ENCODE peak calls at places on chromosome 1, in nine cellular contexts. D, H, V, W, I, C, S, Y and L are unnamed samples.

GRCh38 chr1:115980998-115981993 is 5.0 kb downstream of the SLC22A15 start:
- DNase-seq in V (peak), H (no peak), Y (peak), S (no peak), W (peak), D (peak), I (no peak), C (peak), L (peak)

GRCh38 chr1:89310976-89311375 is 38.3 kb upstream of the GBP5 start:
- DNase-seq in V (no peak), D (no peak), S (no peak), H (no peak), C (no peak), I (no peak), Y (no peak), W (no peak), L (no peak)

GRCh38 chr1:13930151-13930550 is 230.2 kb downstream of the PRDM2 start:
- DNase-seq in W (no peak), D (no peak), H (no peak), Y (peak), C (peak), V (peak), I (no peak), S (no peak), L (no peak)

GRCh38 chr1:170670751-170671628 is 7.1 kb downstream of the PRRX1 start:
- DNase-seq in W (peak), V (no peak), D (no peak), S (no peak), C (no peak), H (peak), Y (peak), I (peak), L (no peak)

GRCh38 chr1:22239378-22239777 is 96.5 kb upstream of the WNT4 start:
- DNase-seq in D (no peak), W (no peak), S (no peak), V (no peak), I (no peak), C (no peak), Y (no peak), H (no peak), L (no peak)

GRCh38 chr1:173852105-173852504 is 15.7 kb downstream of the GAS5 start:
- DNase-seq in H (no peak), W (peak), S (no peak), C (no peak), D (no peak), V (no peak), I (no peak), Y (no peak), L (no peak)

GRCh38 chr1:119895102-119895501 is 1.2 kb downstream of the ADAM30 start:
- DNase-seq in H (no peak), C (no peak), V (no peak), S (no peak), Y (no peak), W (no peak), D (no peak), I (no peak), L (no peak)

GRCh38 chr1:77026126-77026525 is 158.8 kb downstream of the ST6GALNAC5 start:
- DNase-seq in W (no peak), C (no peak), V (no peak), S (no peak), Y (no peak), H (no peak), I (no peak), D (no peak), L (no peak)

GRCh38 chr1:84735483-84735882 is 45.2 kb upstream of the SSX2IP start:
- DNase-seq in S (no peak), W (peak), H (no peak), C (no peak), D (no peak), Y (no peak), I (no peak), V (no peak), L (no peak)

GRCh38 chr1:25562101-25562927 is 18.9 kb downstream of the LDLRAP1 start:
- DNase-seq in W (no peak), H (no peak), Y (no peak), S (no peak), C (no peak), V (peak), D (no peak), I (no peak), L (no peak)

GRCh38 chr1:150001415-150001814 is 9.1 kb downstream of the OTUD7B start:
- DNase-seq in C (peak), W (no peak), V (no peak), Y (no peak), D (no peak), S (no peak), I (no peak), H (no peak), L (no peak)

GRCh38 chr1:41510531-41511238 is 26.2 kb upstream of the EDN2 start:
- DNase-seq in Y (no peak), D (no peak), S (no peak), H (no peak), C (no peak), V (no peak), I (no peak), W (no peak), L (no peak)

GRCh38 chr1:50346621-50347020 is 76.6 kb downstream of the DMRTA2 start:
- DNase-seq in C (no peak), S (no peak), I (no peak), D (no peak), Y (no peak), W (no peak), V (no peak), H (no peak), L (no peak)

GRCh38 chr1:190124068-190124467 is 353.6 kb downstream of the BRINP3 start:
- DNase-seq in Y (no peak), V (no peak), H (no peak), S (no peak), C (no peak), I (no peak), D (peak), W (peak), L (no peak)

GRCh38 chr1:184214128-184214527 is 162.6 kb downstream of the TSEN15 start:
- DNase-seq in W (no peak), Y (no peak), C (no peak), D (peak), I (no peak), V (no peak), H (no peak), S (no peak), L (no peak)

GRCh38 chr1:176167210-176167609 is 39.9 kb downstream of the COP1 start:
- DNase-seq in D (no peak), W (no peak), I (no peak), Y (no peak), C (no peak), H (no peak), V (no peak), S (no peak), L (no peak)

GRCh38 chr1:21468597-21468996 is 28.7 kb downstream of the NBPF3 start:
- DNase-seq in H (no peak), W (peak), Y (peak), S (no peak), C (peak), I (no peak), V (peak), D (no peak), L (no peak)

GRCh38 chr1:29331731-29332130 is 95.4 kb downstream of the PTPRU start:
- DNase-seq in Y (no peak), I (no peak), C (no peak), D (no peak), W (no peak), S (no peak), H (no peak), V (no peak), L (no peak)

GRCh38 chr1:106699436-106699835 is 357.0 kb upstream of the PRMT6 start:
- DNase-seq in S (no peak), Y (no peak), D (no peak), I (no peak), H (no peak), C (no peak), W (no peak), V (no peak), L (no peak)

GRCh38 chr1:36397083-36397377 is 678 bp downstream of the LSM10 start:
- DNase-seq in Y (no peak), C (no peak), D (no peak), H (no peak), V (no peak), S (no peak), I (no peak), W (no peak), L (no peak)

GRCh38 chr1:93839307-93839706 is 39.7 kb downstream of the DNTTIP2 start:
- DNase-seq in C (peak), S (no peak), Y (no peak), D (no peak), W (peak), V (no peak), H (no peak), I (no peak), L (peak)

GRCh38 chr1:217010253-217010652 is 287.0 kb upstream of the ESRRG start:
- DNase-seq in C (no peak), H (no peak), I (no peak), V (no peak), S (no peak), D (no peak), W (no peak), Y (no peak), L (no peak)

GRCh38 chr1:233655433-233655844 is 41.5 kb downstream of the KCNK1 start:
- DNase-seq in H (no peak), C (no peak), D (no peak), V (no peak), S (no peak), I (no peak), W (no peak), Y (no peak), L (no peak)

GRCh38 chr1:162009501-162010174 is 14.0 kb downstream of the OLFML2B start:
- DNase-seq in D (no peak), S (no peak), C (no peak), I (peak), V (no peak), W (no peak), Y (no peak), H (no peak), L (no peak)

GRCh38 chr1:242447682-242448081 is 76.8 kb downstream of the PLD5 start:
- DNase-seq in S (no peak), I (no peak), H (no peak), C (no peak), D (no peak), V (no peak), W (no peak), Y (peak), L (no peak)

GRCh38 chr1:209879539-209879938 is 51.8 kb downstream of the UTP25 start:
- DNase-seq in Y (no peak), I (no peak), H (no peak), V (no peak), S (no peak), C (peak), W (no peak), D (peak), L (no peak)

GRCh38 chr1:203124546-203125317 is 2.8 kb upstream of the ADORA1 start:
- DNase-seq in Y (no peak), W (peak), I (no peak), H (no peak), C (peak), V (no peak), S (no peak), D (no peak), L (no peak)

GRCh38 chr1:200243042-200243437 is 166.8 kb downstream of the ZNF281 start:
- DNase-seq in S (no peak), I (no peak), C (no peak), W (peak), H (no peak), D (no peak), Y (peak), V (no peak), L (no peak)

GRCh38 chr1:19448491-19449439 is 36.6 kb downstream of the CAPZB start:
- DNase-seq in S (no peak), I (no peak), C (peak), Y (no peak), H (no peak), V (no peak), D (no peak), W (peak), L (peak)

GRCh38 chr1:204316164-204316563 is 43.6 kb downstream of the PLEKHA6 start:
- DNase-seq in V (no peak), Y (no peak), W (no peak), H (no peak), S (no peak), C (no peak), I (no peak), D (no peak), L (no peak)
- TF ChIP-seq CTCF in V (no peak), Y (no peak), W (no peak), H (no peak), S (no peak), C (no peak), I (no peak), D (no peak), L (no peak)

GRCh38 chr1:38326135-38326534 is 279.5 kb upstream of the POU3F1 start:
- DNase-seq in C (no peak), I (no peak), Y (no peak), S (no peak), W (no peak), V (no peak), H (no peak), D (no peak), L (no peak)
- TF ChIP-seq CTCF in C (no peak), I (no peak), Y (no peak), S (no peak), W (no peak), V (no peak), H (no peak), D (no peak), L (no peak)

DNA sequence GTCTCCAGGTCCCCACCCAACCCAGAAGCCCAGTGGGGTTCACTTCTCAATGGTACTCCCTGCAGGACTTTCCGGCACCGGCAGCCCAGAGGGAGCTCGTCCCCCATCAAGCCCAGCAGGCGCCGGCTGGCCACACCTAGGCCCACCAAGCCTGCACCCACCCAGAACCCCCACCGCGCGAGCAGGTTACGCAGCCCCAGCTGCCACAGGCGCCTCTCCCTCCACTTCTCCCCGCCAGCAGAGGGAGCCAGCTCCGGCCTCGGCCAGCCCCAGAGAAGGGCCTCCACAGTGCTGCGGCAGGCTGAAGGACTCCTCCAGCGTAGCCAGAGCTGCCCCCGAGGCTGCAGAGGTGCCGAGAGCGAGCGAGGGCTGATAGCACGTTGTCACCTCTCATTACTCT is 722.3 kb downstream of the PLA2G4A start:
- DNase-seq in W (no peak), Y (no peak), H (no peak), D (no peak), S (no peak), C (no peak), V (no peak), I (no peak), L (no peak)
- TF ChIP-seq CTCF in W (no peak), Y (peak), H (no peak), D (no peak), S (no peak), C (no peak), V (no peak), I (no peak), L (no peak)

GRCh38 chr1:42736571-42737200 is 3.4 kb downstream of the CLDN19 start:
- DNase-seq in Y (no peak), I (no peak), W (no peak), H (no peak), D (no peak), C (no peak), V (no peak), S (no peak), L (no peak)
- TF ChIP-seq CTCF in Y (no peak), I (no peak), W (no peak), H (no peak), D (no peak), C (no peak), V (no peak), S (no peak), L (no peak)

GRCh38 chr1:1858382-1859086 is 32.4 kb downstream of the GNB1 start:
- DNase-seq in I (peak), H (no peak), V (no peak), S (peak), D (peak), W (peak), C (peak), Y (peak), L (peak)
- TF ChIP-seq CTCF in I (no peak), H (peak), V (no peak), S (no peak), D (no peak), W (peak), C (peak), Y (peak), L (peak)

DNA sequence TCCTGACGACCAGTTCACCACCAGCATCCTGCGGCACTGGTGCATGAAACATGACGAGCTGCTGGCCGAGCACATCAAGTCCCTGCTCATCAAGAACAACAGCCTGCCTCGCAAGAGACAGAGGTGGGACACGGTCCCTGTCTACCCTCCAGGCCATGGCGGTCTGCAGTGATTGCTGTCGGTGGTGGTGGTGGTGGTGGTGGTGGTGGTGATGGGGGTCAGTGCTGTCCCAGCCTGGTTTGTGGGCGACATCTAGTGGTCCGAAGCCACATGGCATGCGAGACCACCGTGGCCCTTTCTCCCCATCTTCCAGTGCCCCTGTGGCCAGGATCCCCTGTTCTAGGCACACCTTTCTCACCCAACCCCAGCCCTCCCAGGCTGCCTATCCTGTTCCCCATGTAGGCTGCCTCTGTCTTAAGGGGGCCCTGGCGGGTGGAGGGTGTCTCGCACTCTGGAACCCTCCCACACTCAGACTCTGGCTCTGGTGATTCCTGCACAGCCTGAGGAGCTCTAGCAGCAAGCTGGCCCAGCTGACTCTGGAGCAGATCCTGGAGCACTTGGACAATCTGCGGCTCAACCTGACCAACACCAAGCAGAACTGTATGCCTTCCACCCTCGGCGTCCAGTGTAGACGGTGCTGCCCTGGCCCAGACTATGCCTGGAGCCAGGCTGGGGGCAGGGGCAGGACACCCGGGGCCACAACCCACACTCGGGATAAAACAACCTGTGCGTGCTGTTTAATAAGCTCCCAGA is 3.2 kb upstream of the SLC27A3 start:
- DNase-seq in I (no peak), C (no peak), H (peak), D (no peak), Y (peak), W (no peak), V (no peak), S (no peak), L (no peak)
- TF ChIP-seq CTCF in I (peak), C (peak), H (peak), D (peak), Y (peak), W (peak), V (peak), S (peak), L (peak)

GRCh38 chr1:228365321-228366061 is 41.1 kb downstream of the TRIM11 start:
- DNase-seq in V (no peak), D (no peak), C (no peak), Y (no peak), S (no peak), W (no peak), I (no peak), H (no peak), L (no peak)

GRCh38 chr1:228367798-228368791 is 38.5 kb downstream of the TRIM11 start:
- DNase-seq in H (peak), C (no peak), Y (peak), S (no peak), D (peak), W (no peak), I (peak), V (no peak), L (no peak)

GRCh38 chr1:228364706-228365213 is 41.9 kb downstream of the TRIM11 start:
- DNase-seq in Y (no peak), W (no peak), C (no peak), S (no peak), V (no peak), I (no peak), D (no peak), H (no peak), L (no peak)

GRCh38 chr1:228366851-228367741 is 39.5 kb downstream of the TRIM11 start:
- DNase-seq in W (no peak), I (peak), D (no peak), V (no peak), H (no peak), S (no peak), Y (no peak), C (no peak), L (no peak)

GRCh38 chr1:228366062-228366850 is 40.4 kb downstream of the TRIM11 start:
- DNase-seq in C (no peak), I (peak), D (no peak), W (no peak), H (no peak), V (no peak), Y (no peak), S (no peak), L (no peak)
- TF ChIP-seq CTCF in C (no peak), I (no peak), D (no peak), W (no peak), H (no peak), V (no peak), Y (no peak), S (no peak), L (no peak)

DNA sequence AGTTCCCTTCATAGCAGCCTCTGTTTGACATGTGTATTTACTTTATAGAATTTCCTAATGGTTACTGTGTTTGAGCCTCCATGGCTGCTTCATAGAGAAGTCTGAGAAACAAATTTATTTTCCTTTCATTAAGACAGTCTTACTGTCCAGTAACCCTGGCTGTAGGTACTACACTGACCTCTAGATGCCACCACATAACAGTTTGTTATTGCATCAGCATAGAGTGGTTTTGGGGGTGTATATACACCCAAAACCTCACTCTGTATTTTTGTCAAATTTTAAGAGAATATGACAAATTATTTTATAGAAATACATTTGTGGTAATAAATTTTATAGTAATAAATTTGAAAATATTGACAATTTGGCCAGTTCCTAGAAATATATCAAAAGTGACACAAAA is 57.3 kb downstream of the OBSCN start:
- DNase-seq in V (peak), Y (no peak), I (no peak), H (no peak), C (peak), W (peak), S (no peak), D (no peak), L (no peak)
- TF ChIP-seq CTCF in V (peak), Y (peak), I (no peak), H (no peak), C (peak), W (peak), S (no peak), D (no peak), L (peak)

GRCh38 chr1:65014321-65014720 is 48.0 kb upstream of the JAK1 start:
- DNase-seq in S (no peak), Y (no peak), W (no peak), D (no peak), H (no peak), I (no peak), V (no peak), C (no peak), L (no peak)

GRCh38 chr1:65009176-65009575 is 42.8 kb upstream of the JAK1 start:
- DNase-seq in I (no peak), S (no peak), C (no peak), Y (no peak), D (no peak), V (no peak), W (no peak), H (no peak), L (no peak)

GRCh38 chr1:65011983-65012382 is 45.6 kb upstream of the JAK1 start:
- DNase-seq in S (no peak), Y (no peak), D (no peak), C (no peak), I (no peak), W (no peak), V (no peak), H (no peak), L (no peak)

GRCh38 chr1:65006806-65007205 is 40.5 kb upstream of the JAK1 start:
- DNase-seq in C (no peak), W (no peak), I (no peak), V (no peak), D (no peak), Y (no peak), S (no peak), H (no peak), L (no peak)

GRCh38 chr1:65009724-65010420 is 43.5 kb upstream of the JAK1 start:
- DNase-seq in W (no peak), V (no peak), Y (no peak), I (no peak), D (no peak), H (no peak), S (no peak), C (no peak), L (no peak)
- TF ChIP-seq CTCF in W (no peak), V (no peak), Y (no peak), I (no peak), D (no peak), H (no peak), S (no peak), C (no peak), L (no peak)